ENCODE peak calls at places on chromosomes 16 and 17, in four cellular contexts. J, F, L and H are unnamed samples.

GRCh38 chr16:84881702-84882521 is 62.1 kb downstream of the CRISPLD2 start:
- DNase-seq in L (peak), F (peak), J (no peak), H (no peak)

GRCh38 chr17:19341641-19342610 is 20.6 kb downstream of the B9D1 start:
- DNase-seq in J (no peak), L (no peak), F (peak), H (no peak)

GRCh38 chr16:66529475-66529874 is 20.4 kb downstream of the TK2 start:
- DNase-seq in L (no peak), J (no peak), F (no peak), H (no peak)

GRCh38 chr17:7355053-7355452 is at the start of gene TMEM95:
- DNase-seq in F (no peak), J (no peak), L (no peak), H (no peak)

GRCh38 chr16:4388275-4389021 is 16.8 kb downstream of the VASN start:
- DNase-seq in L (no peak), J (no peak), F (peak), H (no peak)

GRCh38 chr17:47145351-47145750 is 43.7 kb downstream of the CDC27 start:
- DNase-seq in L (no peak), F (no peak), J (no peak), H (no peak)

GRCh38 chr17:30950669-30951399 is 20.0 kb upstream of the RNF135 start:
- DNase-seq in F (peak), J (no peak), L (peak), H (no peak)

GRCh38 chr16:77945126-77945525 is 77.2 kb upstream of the CLEC3A start:
- DNase-seq in F (no peak), L (no peak), J (no peak), H (no peak)

GRCh38 chr16:70777973-70778406 is 23.0 kb downstream of the VAC14 start:
- DNase-seq in J (no peak), F (no peak), L (peak), H (no peak)